ENCODE peak calls at places on chromosomes 1 and 21, in four cellular contexts. One of them, this sample, is unnamed.
A peak's percentile ranks its signal among the peaks of the same experiment; 100 is the strongest.

GRCh38 chr1:235009074-235009473 is 119.6 kb downstream of the TOMM20 start:
- DNase-seq in LoVo: no peak
- DNase-seq in GM12892: no peak
- DNase-seq in GM12865: peak; percentile 85
- DNase-seq in this sample: no peak

GRCh38 chr1:214739621-214740238 is 136.7 kb downstream of the CENPF start:
- DNase-seq in GM12865: no peak
- DNase-seq in LoVo: no peak
- DNase-seq in GM12892: no peak
- DNase-seq in this sample: no peak

GRCh38 chr1:226738421-226738994 is 574 bp downstream of the ITPKB start:
- DNase-seq in LoVo: peak; percentile 32
- DNase-seq in GM12892: no peak
- DNase-seq in GM12865: peak; percentile 64
- DNase-seq in this sample: peak; percentile 50

GRCh38 chr1:24720152-24720551 is 25.1 kb upstream of the CLIC4 start:
- DNase-seq in LoVo: no peak
- DNase-seq in GM12892: no peak
- DNase-seq in GM12865: no peak
- DNase-seq in this sample: no peak

GRCh38 chr1:45009956-45010854 is 919 bp downstream of the HECTD3 start:
- DNase-seq in GM12892: no peak
- DNase-seq in GM12865: peak; percentile 30
- DNase-seq in LoVo: peak; percentile 53
- DNase-seq in this sample: peak; percentile 53

GRCh38 chr1:27391511-27392095 is 819 bp upstream of the GPR3 start:
- DNase-seq in GM12892: no peak
- DNase-seq in LoVo: no peak
- DNase-seq in GM12865: no peak
- DNase-seq in this sample: peak; percentile 53

GRCh38 chr1:11602981-11603380 is 51.2 kb downstream of the FBXO2 start:
- DNase-seq in GM12892: no peak
- DNase-seq in GM12865: no peak
- DNase-seq in LoVo: no peak
- DNase-seq in this sample: no peak

GRCh38 chr1:208219659-208220282 is 24.4 kb downstream of the PLXNA2 start:
- DNase-seq in LoVo: no peak
- DNase-seq in GM12865: no peak
- DNase-seq in GM12892: no peak
- DNase-seq in this sample: peak; percentile 68

GRCh38 chr1:192601145-192602048 is 25.8 kb downstream of the RGS1 start:
- DNase-seq in GM12892: no peak
- DNase-seq in GM12865: no peak
- DNase-seq in LoVo: no peak
- DNase-seq in this sample: no peak

GRCh38 chr1:216075339-216075738 is 347.9 kb downstream of the USH2A start:
- DNase-seq in GM12865: no peak
- DNase-seq in GM12892: no peak
- DNase-seq in LoVo: no peak
- DNase-seq in this sample: no peak

GRCh38 chr1:230758705-230759354 is 11.6 kb downstream of the CAPN9 start:
- DNase-seq in GM12865: no peak
- DNase-seq in GM12892: no peak
- DNase-seq in LoVo: no peak
- DNase-seq in this sample: no peak

GRCh38 chr1:16013220-16013907 is 4.5 kb downstream of the HSPB7 start:
- DNase-seq in GM12865: peak; percentile 26
- DNase-seq in LoVo: no peak
- DNase-seq in GM12892: no peak
- DNase-seq in this sample: peak; percentile 57

GRCh38 chr1:232904566-232904965 is 45.8 kb upstream of the NTPCR start:
- DNase-seq in GM12892: no peak
- DNase-seq in GM12865: peak; percentile 55
- DNase-seq in LoVo: no peak
- DNase-seq in this sample: no peak

GRCh38 chr1:225824522-225824921 is 14.6 kb downstream of the EPHX1 start:
- DNase-seq in LoVo: no peak
- DNase-seq in GM12892: no peak
- DNase-seq in GM12865: no peak
- DNase-seq in this sample: no peak

GRCh38 chr1:77940921-77941570 is 37.8 kb downstream of the FUBP1 start:
- DNase-seq in LoVo: no peak
- DNase-seq in GM12865: no peak
- DNase-seq in GM12892: no peak
- DNase-seq in this sample: no peak

GRCh38 chr1:94693029-94693428 is 127.1 kb upstream of the SLC44A3 start:
- DNase-seq in LoVo: no peak
- DNase-seq in GM12892: no peak
- DNase-seq in GM12865: no peak
- DNase-seq in this sample: no peak

GRCh38 chr1:228647523-228648444 is 87.5 kb upstream of the RHOU start:
- DNase-seq in LoVo: peak; percentile 75
- DNase-seq in GM12865: peak; percentile 9
- DNase-seq in GM12892: peak; percentile 9
- DNase-seq in this sample: peak; percentile 52

GRCh38 chr1:211557894-211558625 is 20.9 kb downstream of the SLC30A1 start:
- DNase-seq in GM12865: no peak
- DNase-seq in GM12892: no peak
- DNase-seq in LoVo: no peak
- DNase-seq in this sample: no peak

GRCh38 chr1:115251340-115251748 is 86.7 kb downstream of the NGF start:
- DNase-seq in LoVo: no peak
- DNase-seq in GM12892: no peak
- DNase-seq in GM12865: no peak
- DNase-seq in this sample: no peak

GRCh38 chr1:116375165-116375883 is 2.3 kb downstream of the ATP1A1 start:
- DNase-seq in GM12865: peak; percentile 32
- DNase-seq in GM12892: no peak
- DNase-seq in LoVo: no peak
- DNase-seq in this sample: no peak

GRCh38 chr1:80250573-80251168 is 1244.1 kb upstream of the ADGRL4 start:
- DNase-seq in GM12865: no peak
- DNase-seq in GM12892: no peak
- DNase-seq in LoVo: no peak
- DNase-seq in this sample: no peak

GRCh38 chr1:236351875-236352573 is 42.1 kb upstream of the EDARADD start:
- DNase-seq in GM12865: no peak
- DNase-seq in LoVo: no peak
- DNase-seq in GM12892: no peak
- DNase-seq in this sample: no peak

GRCh38 chr21:44006656-44007055 is 5.5 kb upstream of the TRAPPC10 start:
- DNase-seq in LoVo: no peak
- DNase-seq in GM12892: no peak
- DNase-seq in GM12865: no peak
- DNase-seq in this sample: no peak

GRCh38 chr1:33300673-33301072 is 20.2 kb downstream of the A3GALT2 start:
- DNase-seq in GM12865: no peak
- DNase-seq in GM12892: no peak
- DNase-seq in LoVo: no peak
- DNase-seq in this sample: no peak

GRCh38 chr1:83511327-83511726 is 487.6 kb downstream of the TTLL7 start:
- DNase-seq in GM12865: no peak
- DNase-seq in GM12892: no peak
- DNase-seq in LoVo: no peak
- DNase-seq in this sample: no peak

GRCh38 chr1:38213720-38214367 is 167.3 kb upstream of the POU3F1 start:
- DNase-seq in GM12865: peak; percentile 12
- DNase-seq in LoVo: no peak
- DNase-seq in GM12892: no peak
- DNase-seq in this sample: no peak

GRCh38 chr1:197619008-197619640 is 156.2 kb downstream of the DENND1B start:
- DNase-seq in LoVo: peak; percentile 11
- DNase-seq in GM12892: no peak
- DNase-seq in GM12865: no peak
- DNase-seq in this sample: no peak

GRCh38 chr1:46413596-46413985 is 19.5 kb downstream of the FAAH start:
- DNase-seq in LoVo: no peak
- DNase-seq in GM12892: peak; percentile 51
- DNase-seq in GM12865: peak; percentile 40
- DNase-seq in this sample: peak; percentile 22

GRCh38 chr1:164702216-164702615 is 143.2 kb downstream of the PBX1 start:
- DNase-seq in GM12865: no peak
- DNase-seq in LoVo: no peak
- DNase-seq in GM12892: no peak
- DNase-seq in this sample: no peak

GRCh38 chr21:26587621-26588260 is 14.7 kb upstream of the CYYR1 start:
- DNase-seq in GM12892: no peak
- DNase-seq in LoVo: peak; percentile 28
- DNase-seq in GM12865: no peak
- DNase-seq in this sample: no peak

GRCh38 chr1:95041491-95042165 is 31.1 kb downstream of the ALG14 start:
- DNase-seq in GM12865: peak; percentile 55
- DNase-seq in GM12892: no peak
- DNase-seq in LoVo: peak; percentile 20
- DNase-seq in this sample: peak; percentile 58

GRCh38 chr21:30234643-30235042 is 18.7 kb upstream of the CLDN8 start:
- DNase-seq in LoVo: no peak
- DNase-seq in GM12892: no peak
- DNase-seq in GM12865: no peak
- DNase-seq in this sample: no peak